ENCODE peak calls at places on chromosomes 4 and X, in five cellular contexts. A, O, F, C and Y are unnamed samples.

GRCh38 chr4:97548943-97549583 is 594.2 kb downstream of the STPG2 start:
- DNase-seq in A (no peak), O (no peak), F (peak), C (no peak), Y (peak)

GRCh38 chrX:121254336-121254735 is 206.9 kb downstream of the GLUD2 start:
- DNase-seq in A (no peak), O (no peak), F (peak), C (no peak), Y (peak)

GRCh38 chr4:2408401-2408958 is 10.0 kb downstream of the ZFYVE28 start:
- DNase-seq in A (peak), O (no peak), F (peak), C (no peak), Y (no peak)

GRCh38 chr4:60155088-60155487 is 1045.0 kb upstream of the ADGRL3 start:
- DNase-seq in A (no peak), O (no peak), F (no peak), C (no peak), Y (no peak)

GRCh38 chr4:116618638-116619037 is 466.7 kb downstream of the TRAM1L1 start:
- DNase-seq in A (no peak), O (no peak), F (no peak), C (no peak), Y (no peak)

GRCh38 chr4:120977435-120977997 is 55.0 kb upstream of the PRDM5 start:
- DNase-seq in A (peak), O (no peak), F (peak), C (peak), Y (peak)

GRCh38 chrX:39204349-39204748 is 403.1 kb downstream of the MID1IP1 start:
- DNase-seq in A (no peak), O (no peak), F (no peak), C (no peak), Y (no peak)

GRCh38 chr4:8780596-8781368 is 90.9 kb downstream of the HMX1 start:
- DNase-seq in A (no peak), O (no peak), F (no peak), C (no peak), Y (no peak)

GRCh38 chrX:125205084-125205917 is 114.4 kb upstream of the TEX13C start:
- DNase-seq in A (no peak), O (no peak), F (peak), C (no peak), Y (peak)

GRCh38 chrX:85963736-85964135 is 83.6 kb downstream of the CHM start:
- DNase-seq in A (no peak), O (no peak), F (peak), C (peak), Y (peak)

GRCh38 chr4:87574996-87575395 is 33.3 kb upstream of the DSPP start:
- DNase-seq in A (no peak), O (no peak), F (peak), C (no peak), Y (peak)

GRCh38 chr4:181728567-181728966 is 514.6 kb upstream of the TENM3 start:
- DNase-seq in A (no peak), O (no peak), F (no peak), C (no peak), Y (peak)

GRCh38 chrX:96889726-96890125 is 6.0 kb downstream of the RPA4 start:
- DNase-seq in A (no peak), O (no peak), F (no peak), C (no peak), Y (peak)

GRCh38 chrX:18146954-18147353 is 73.7 kb downstream of the BEND2 start:
- DNase-seq in A (peak), O (no peak), F (peak), C (no peak), Y (peak)

GRCh38 chr4:128737098-128737513 is 72.4 kb upstream of the JADE1 start:
- DNase-seq in A (no peak), O (no peak), F (no peak), C (no peak), Y (no peak)

GRCh38 chr4:184337907-184338306 is 120.2 kb upstream of the ENPP6 start:
- DNase-seq in A (no peak), O (no peak), F (no peak), C (no peak), Y (no peak)

GRCh38 chrX:10545882-10546281 is 74.5 kb downstream of the MID1 start:
- DNase-seq in A (no peak), O (no peak), F (no peak), C (no peak), Y (no peak)

GRCh38 chr4:48432017-48432416 is 51.1 kb upstream of the SLC10A4 start:
- DNase-seq in A (no peak), O (no peak), F (no peak), C (no peak), Y (no peak)

GRCh38 chrX:133081990-133082389 is 14.9 kb downstream of the USP26 start:
- DNase-seq in A (no peak), O (no peak), F (no peak), C (no peak), Y (no peak)

GRCh38 chrX:150513564-150513963 is 54.9 kb upstream of the MTM1 start:
- DNase-seq in A (no peak), O (no peak), F (no peak), C (no peak), Y (no peak)

GRCh38 chr4:143023519-143023918 is 161.2 kb upstream of the USP38 start:
- DNase-seq in A (no peak), O (no peak), F (peak), C (no peak), Y (no peak)

GRCh38 chr4:132227349-132228165 is 921.5 kb upstream of the PCDH10 start:
- DNase-seq in A (no peak), O (no peak), F (peak), C (no peak), Y (peak)

GRCh38 chr4:145347684-145348083 is 134.0 kb upstream of the SMAD1 start:
- DNase-seq in A (no peak), O (no peak), F (no peak), C (no peak), Y (peak)

GRCh38 chr4:116099596-116099995 is 985.8 kb downstream of the TRAM1L1 start:
- DNase-seq in A (no peak), O (no peak), F (peak), C (no peak), Y (no peak)

GRCh38 chrX:110665636-110666035 is 130.0 kb downstream of the CHRDL1 start:
- DNase-seq in A (peak), O (no peak), F (peak), C (no peak), Y (peak)

GRCh38 chr4:107034091-107034698 is 1.9 kb downstream of the DKK2 start:
- DNase-seq in A (no peak), O (no peak), F (no peak), C (no peak), Y (peak)